ENCODE peak calls at places on chromosomes 3 and 15, in six cellular contexts. Y is neuronal stem cell, Q is fibroblast of lung, R is left ventricle myocardium inferior, D is endothelial cell of umbilical vein, E is heart right ventricle. M is an unnamed sample.
A peak's percentile ranks its signal among the peaks of the same experiment; 100 is the strongest.

GRCh38 chr15:43187544-43188155 is 2.4 kb downstream of the CCNDBP1 start:
- DNase-seq in Y (no peak), Q (peak; percentile 78), R (no peak), D (peak; percentile 58), E (no peak), M (no peak)

GRCh38 chr15:39869251-39869650 is 50.8 kb downstream of the GPR176 start:
- DNase-seq in Y (no peak), Q (no peak), R (no peak), D (no peak), E (no peak), M (no peak)

GRCh38 chr15:51327081-51327480 is 11.3 kb downstream of the CYP19A1 start:
- DNase-seq in Y (no peak), Q (no peak), R (no peak), D (no peak), E (no peak), M (no peak)

GRCh38 chr3:44993471-44994205 is 17.6 kb downstream of the EXOSC7 start:
- DNase-seq in Y (no peak), Q (peak; percentile 66), R (no peak), D (no peak), E (no peak), M (no peak)

GRCh38 chr3:98556164-98557130 is 24.7 kb downstream of the GPR15 start:
- DNase-seq in Y (no peak), Q (no peak), R (no peak), D (no peak), E (no peak), M (no peak)

GRCh38 chr3:98740324-98740723 is 22.8 kb upstream of the ST3GAL6 start:
- DNase-seq in Y (no peak), Q (no peak), R (no peak), D (no peak), E (no peak), M (no peak)

GRCh38 chr3:172138792-172139507 is 99.6 kb downstream of the FNDC3B start:
- DNase-seq in Y (no peak), Q (no peak), R (no peak), D (peak; percentile 78), E (peak; percentile 68), M (peak; percentile 56)

GRCh38 chr3:165729756-165730155 is 107.5 kb downstream of the BCHE start:
- DNase-seq in Y (no peak), Q (no peak), R (no peak), D (no peak), E (no peak), M (no peak)

GRCh38 chr3:186476044-186476468 is 68.1 kb downstream of the CRYGS start:
- DNase-seq in Y (no peak), Q (peak; percentile 10), R (no peak), D (no peak), E (no peak), M (no peak)

GRCh38 chr15:80207887-80208286 is 44.1 kb downstream of the CTXND1 start:
- DNase-seq in Y (no peak), Q (peak; percentile 56), R (no peak), D (no peak), E (no peak), M (no peak)

GRCh38 chr15:85554852-85555521 is 174.6 kb downstream of the AKAP13 start:
- DNase-seq in Y (no peak), Q (no peak), R (no peak), D (no peak), E (no peak), M (no peak)

GRCh38 chr3:157442729-157443128 is 6.1 kb downstream of the PTX3 start:
- DNase-seq in Y (no peak), Q (peak; percentile 75), R (no peak), D (no peak), E (no peak), M (no peak)

GRCh38 chr3:137131081-137131480 is 173.3 kb downstream of the IL20RB start:
- DNase-seq in Y (no peak), Q (no peak), R (no peak), D (no peak), E (no peak), M (no peak)

GRCh38 chr3:151919446-151919845 is 46.0 kb downstream of the SUCNR1 start:
- DNase-seq in Y (no peak), Q (no peak), R (no peak), D (no peak), E (no peak), M (no peak)

GRCh38 chr3:14386254-14386653 is 16.2 kb upstream of the SLC6A6 start:
- DNase-seq in Y (no peak), Q (no peak), R (no peak), D (no peak), E (no peak), M (no peak)

GRCh38 chr3:196198771-196199753 is 12.1 kb downstream of the ZDHHC19 start:
- DNase-seq in Y (no peak), Q (no peak), R (no peak), D (no peak), E (no peak), M (no peak)

GRCh38 chr3:4565806-4566501 is 72.8 kb downstream of the ITPR1 start:
- DNase-seq in Y (no peak), Q (no peak), R (no peak), D (no peak), E (no peak), M (no peak)

GRCh38 chr3:78066287-78066686 is 1026.4 kb downstream of the ROBO2 start:
- DNase-seq in Y (no peak), Q (no peak), R (no peak), D (no peak), E (no peak), M (no peak)

GRCh38 chr3:38987456-38987855 is 64.3 kb downstream of the SCN11A start:
- DNase-seq in Y (no peak), Q (no peak), R (no peak), D (no peak), E (no peak), M (no peak)

GRCh38 chr3:70731046-70731445 is 418.6 kb upstream of the MDFIC2 start:
- DNase-seq in Y (no peak), Q (no peak), R (no peak), D (no peak), E (no peak), M (no peak)
- H3K27ac ChIP-seq in Y (no peak overlapping the region), Q (no peak overlapping the region), R (no peak overlapping the region), D (no peak overlapping the region), E (no peak overlapping the region), M (no peak overlapping the region)

GRCh38 chr15:58065011-58065444 is 483 bp downstream of the ALDH1A2 start:
- DNase-seq in Y (peak; percentile 26), Q (no peak), R (peak; percentile 38), D (peak; percentile 81), E (peak; percentile 30), M (peak; percentile 27)
- H3K4me3 ChIP-seq in Y (no peak overlapping the region), Q (no peak overlapping the region), R (peak overlapping the region; percentile 74), D (peak overlapping the region; percentile 92), E (peak overlapping the region; percentile 58), M (peak overlapping the region; percentile 51)

GRCh38 chr3:150384517-150385212 is 23.4 kb upstream of the TSC22D2 start:
- DNase-seq in Y (peak; percentile 21), Q (peak; percentile 58), R (no peak), D (no peak), E (no peak), M (no peak)
- H3K36me3 ChIP-seq in Y (no peaks in the 10 kb centered on the region), Q (no peaks in the 10 kb centered on the region), R (no peaks in the 10 kb centered on the region), D (no peaks in the 10 kb centered on the region), E (no peaks in the 10 kb centered on the region), M (no peaks in the 10 kb centered on the region)

GRCh38 chr3:46427929-46428833 is 21.1 kb downstream of the CCRL2 start:
- DNase-seq in Y (no peak), Q (peak; percentile 32), R (no peak), D (no peak), E (peak; percentile 29), M (peak; percentile 23)
- H3K27ac ChIP-seq in Y (no peak overlapping the region), Q (no peak overlapping the region), R (peak overlapping the region; percentile 71), D (no peak overlapping the region), E (peak overlapping the region; percentile 39), M (no peak overlapping the region)

GRCh38 chr15:26639976-26640375 is 132.9 kb downstream of the GABRB3 start:
- DNase-seq in Y (no peak), Q (no peak), R (no peak), D (no peak), E (no peak), M (no peak)
- H3K4me3 ChIP-seq in Y (no peak overlapping the region), Q (no peak overlapping the region), R (no peak overlapping the region), D (no peak overlapping the region), E (no peak overlapping the region), M (no peak overlapping the region)

GRCh38 chr3:183743231-183743630 is 45.6 kb downstream of the YEATS2 start:
- DNase-seq in Y (no peak), Q (no peak), R (no peak), D (no peak), E (no peak), M (no peak)
- H3K36me3 ChIP-seq in Y (peaks cover 7% of the 10 kb centered on the region), Q (no peaks in the 10 kb centered on the region), R (peaks cover 23% of the 10 kb centered on the region), D (no peaks in the 10 kb centered on the region), E (no peaks in the 10 kb centered on the region), M (peaks cover 52% of the 10 kb centered on the region)

DNA sequence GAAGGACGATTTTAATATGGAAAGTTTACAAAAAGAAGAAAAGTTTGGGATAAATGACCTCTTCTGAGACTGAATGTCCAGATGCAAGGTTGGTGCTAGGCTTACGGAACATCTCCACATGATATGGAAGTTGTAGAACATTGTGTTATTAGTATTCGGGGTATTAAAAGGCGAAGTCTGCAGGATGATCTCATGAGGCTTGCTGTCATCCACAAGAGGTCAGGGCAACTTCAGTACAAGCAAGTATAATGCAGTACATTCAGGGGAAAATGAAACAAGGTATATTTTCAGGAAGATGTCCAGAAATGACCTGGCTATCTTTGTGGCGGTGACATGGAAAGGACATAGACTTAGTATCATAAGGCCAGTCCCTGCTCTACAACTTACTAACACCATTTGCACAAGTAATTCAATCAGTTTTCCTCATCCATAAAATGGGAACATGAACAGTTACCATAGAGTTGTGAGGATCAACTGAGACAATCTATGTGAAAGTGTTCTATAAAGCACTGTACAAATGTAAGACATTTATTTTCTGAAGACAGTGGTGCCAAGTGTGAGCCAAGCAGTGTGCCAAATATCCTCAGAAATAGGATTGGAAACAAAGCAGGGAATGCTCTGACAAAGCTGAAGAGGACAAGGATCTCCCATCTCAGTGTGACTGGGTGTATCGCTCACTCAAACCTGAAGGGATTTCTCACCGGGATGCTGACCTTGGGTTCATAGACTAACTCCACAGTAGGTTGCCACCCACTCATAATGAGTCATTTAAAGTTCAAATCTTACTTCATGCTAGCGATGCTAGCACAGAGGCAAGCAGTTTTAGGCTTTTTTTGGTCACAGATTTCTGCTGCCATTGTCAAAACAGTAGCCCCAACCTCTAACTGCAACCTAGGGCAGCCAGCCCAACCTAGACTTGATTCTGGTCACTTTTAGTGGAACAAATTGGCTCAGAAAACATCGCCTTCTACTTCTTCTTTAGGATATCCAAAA is 118.3 kb downstream of the TIGIT start:
- DNase-seq in Y (no peak), Q (peak; percentile 61), R (no peak), D (peak; percentile 16), E (no peak), M (no peak)
- H3K27ac ChIP-seq in Y (no peak overlapping the region), Q (peak overlapping the region; percentile 59), R (peak overlapping the region; percentile 60), D (no peak overlapping the region), E (peak overlapping the region; percentile 61), M (peak overlapping the region; percentile 56)

GRCh38 chr15:64635486-64635815 is 139.9 kb downstream of the RBPMS2 start:
- DNase-seq in Y (peak; percentile 6), Q (peak; percentile 89), R (no peak), D (peak; percentile 68), E (peak; percentile 27), M (no peak)

GRCh38 chr15:64634020-64634419 is 141.4 kb downstream of the RBPMS2 start:
- DNase-seq in Y (peak; percentile 15), Q (no peak), R (no peak), D (peak; percentile 24), E (no peak), M (no peak)

GRCh38 chr15:64633332-64633731 is 142.1 kb downstream of the RBPMS2 start:
- DNase-seq in Y (no peak), Q (no peak), R (no peak), D (no peak), E (no peak), M (no peak)

GRCh38 chr15:64636101-64636500 is 139.3 kb downstream of the RBPMS2 start:
- DNase-seq in Y (peak; percentile 11), Q (peak; percentile 31), R (no peak), D (peak; percentile 12), E (no peak), M (no peak)

GRCh38 chr15:64634576-64635485 is 140.6 kb downstream of the RBPMS2 start:
- DNase-seq in Y (peak; percentile 71), Q (no peak), R (no peak), D (peak; percentile 79), E (peak; percentile 12), M (no peak)
- H3K4me3 ChIP-seq in Y (no peak overlapping the region), Q (no peak overlapping the region), R (no peak overlapping the region), D (no peak overlapping the region), E (no peak overlapping the region), M (no peak overlapping the region)